ENCODE peak calls at places on chromosomes 11 and 22, in nine cellular contexts. A, Z, N, J, I, H, P, G and O are unnamed samples.

GRCh38 chr11:115939726-115940421 is 435.7 kb upstream of the CADM1 start:
- DNase-seq in A (no peak), Z (no peak), N (no peak), J (no peak), I (no peak), H (peak), P (no peak), G (no peak), O (no peak)

GRCh38 chr22:37485006-37485713 is 1.0 kb downstream of the MFNG start:
- DNase-seq in A (no peak), Z (no peak), N (no peak), J (no peak), I (peak), H (peak), P (no peak), G (no peak), O (no peak)

GRCh38 chr22:22959147-22959827 is 71.7 kb downstream of the IGLL5 start:
- DNase-seq in A (peak), Z (peak), N (no peak), J (no peak), I (peak), H (peak), P (no peak), G (peak), O (no peak)

GRCh38 chr11:121356357-121356756 is 63.8 kb downstream of the SC5D start:
- DNase-seq in A (peak), Z (no peak), N (no peak), J (no peak), I (no peak), H (no peak), P (no peak), G (no peak), O (no peak)

GRCh38 chr11:10638285-10638684 is 55.3 kb downstream of the IRAG1 start:
- DNase-seq in A (no peak), Z (no peak), N (no peak), J (peak), I (no peak), H (no peak), P (no peak), G (no peak), O (no peak)

GRCh38 chr11:11894486-11894885 is 52.7 kb downstream of the USP47 start:
- DNase-seq in A (no peak), Z (no peak), N (no peak), J (no peak), I (no peak), H (no peak), P (no peak), G (no peak), O (no peak)

GRCh38 chr22:46881373-46882118 is 119.1 kb downstream of the TBC1D22A start:
- DNase-seq in A (peak), Z (no peak), N (no peak), J (no peak), I (no peak), H (no peak), P (no peak), G (peak), O (no peak)

GRCh38 chr22:30296324-30296723 is 7.0 kb upstream of the CASTOR1 start:
- DNase-seq in A (no peak), Z (no peak), N (no peak), J (no peak), I (no peak), H (no peak), P (no peak), G (no peak), O (no peak)

GRCh38 chr22:46776876-46777608 is 14.6 kb downstream of the TBC1D22A start:
- DNase-seq in A (no peak), Z (no peak), N (no peak), J (no peak), I (no peak), H (peak), P (no peak), G (no peak), O (no peak)

GRCh38 chr11:11588243-11588642 is 33.6 kb downstream of the GALNT18 start:
- DNase-seq in A (peak), Z (no peak), N (no peak), J (no peak), I (no peak), H (no peak), P (no peak), G (no peak), O (no peak)

GRCh38 chr11:14773755-14774154 is 118.3 kb downstream of the CYP2R1 start:
- DNase-seq in A (no peak), Z (peak), N (no peak), J (no peak), I (no peak), H (no peak), P (no peak), G (no peak), O (no peak)

GRCh38 chr22:35632902-35633301 is 15.3 kb upstream of the APOL6 start:
- DNase-seq in A (no peak), Z (no peak), N (no peak), J (peak), I (no peak), H (no peak), P (no peak), G (no peak), O (no peak)

GRCh38 chr11:66336234-66337102 is at the start of gene RIN1:
- DNase-seq in A (peak), Z (peak), N (peak), J (no peak), I (peak), H (peak), P (peak), G (peak), O (no peak)

GRCh38 chr11:73217131-73217809 is 811 bp upstream of the P2RY2 start:
- DNase-seq in A (no peak), Z (peak), N (no peak), J (no peak), I (no peak), H (no peak), P (no peak), G (peak), O (no peak)

GRCh38 chr11:825366-826231 is 2.1 kb upstream of the CRACR2B start:
- DNase-seq in A (no peak), Z (no peak), N (no peak), J (no peak), I (no peak), H (no peak), P (no peak), G (no peak), O (no peak)

GRCh38 chr22:22942511-22943329 is 55.1 kb downstream of the IGLL5 start:
- DNase-seq in A (peak), Z (peak), N (no peak), J (peak), I (peak), H (peak), P (no peak), G (no peak), O (peak)

GRCh38 chr22:36874309-36874696 is 13.5 kb downstream of the NCF4 start:
- DNase-seq in A (no peak), Z (no peak), N (no peak), J (no peak), I (no peak), H (no peak), P (no peak), G (no peak), O (no peak)

GRCh38 chr22:23109079-23109347 is 32.8 kb downstream of the RSPH14 start:
- DNase-seq in A (no peak), Z (no peak), N (no peak), J (no peak), I (no peak), H (no peak), P (no peak), G (no peak), O (no peak)

GRCh38 chr11:64810891-64811272 is 531 bp upstream of the MEN1 start:
- DNase-seq in A (no peak), Z (peak), N (no peak), J (no peak), I (no peak), H (peak), P (no peak), G (no peak), O (no peak)

GRCh38 chr11:33044281-33044680 is 4.9 kb downstream of the TCP11L1 start:
- DNase-seq in A (peak), Z (no peak), N (no peak), J (no peak), I (no peak), H (no peak), P (peak), G (no peak), O (no peak)

GRCh38 chr11:79098096-79098495 is 342.7 kb downstream of the TENM4 start:
- DNase-seq in A (no peak), Z (no peak), N (no peak), J (no peak), I (no peak), H (no peak), P (no peak), G (no peak), O (no peak)

GRCh38 chr11:6438979-6439571 is 1.7 kb downstream of the HPX start:
- DNase-seq in A (peak), Z (peak), N (peak), J (no peak), I (no peak), H (peak), P (no peak), G (peak), O (no peak)

GRCh38 chr11:131855320-131855719 is 484.9 kb downstream of the NTM start:
- DNase-seq in A (no peak), Z (no peak), N (no peak), J (no peak), I (no peak), H (no peak), P (no peak), G (no peak), O (no peak)

GRCh38 chr11:84021291-84021690 is 735.1 kb upstream of the CCDC90B start:
- DNase-seq in A (no peak), Z (no peak), N (no peak), J (no peak), I (no peak), H (no peak), P (no peak), G (no peak), O (no peak)

GRCh38 chr22:39144101-39144815 is 8.2 kb downstream of the CBX7 start:
- DNase-seq in A (no peak), Z (peak), N (peak), J (no peak), I (peak), H (peak), P (no peak), G (no peak), O (no peak)

GRCh38 chr11:96196074-96196787 is 146.8 kb downstream of the MAML2 start:
- DNase-seq in A (no peak), Z (no peak), N (no peak), J (no peak), I (no peak), H (no peak), P (no peak), G (no peak), O (no peak)

GRCh38 chr11:41201156-41201555 is 258.3 kb downstream of the LRRC4C start:
- DNase-seq in A (peak), Z (peak), N (no peak), J (no peak), I (peak), H (peak), P (no peak), G (no peak), O (no peak)

GRCh38 chr11:107785401-107785800 is 73.2 kb downstream of the SLC35F2 start:
- DNase-seq in A (peak), Z (no peak), N (no peak), J (no peak), I (no peak), H (peak), P (no peak), G (no peak), O (no peak)

GRCh38 chr22:39360674-39361413 is 11.1 kb downstream of the SYNGR1 start:
- DNase-seq in A (peak), Z (peak), N (no peak), J (no peak), I (no peak), H (no peak), P (no peak), G (no peak), O (no peak)

GRCh38 chr11:65014146-65014960 is at the start of gene ARL2:
- DNase-seq in A (peak), Z (no peak), N (no peak), J (peak), I (peak), H (no peak), P (no peak), G (peak), O (no peak)

GRCh38 chr11:65437436-65438227 is 15.0 kb downstream of the NEAT1 start:
- DNase-seq in A (peak), Z (no peak), N (no peak), J (no peak), I (no peak), H (no peak), P (no peak), G (no peak), O (no peak)

GRCh38 chr11:3123761-3124733 is 41.1 kb downstream of the OSBPL5 start:
- DNase-seq in A (peak), Z (no peak), N (peak), J (peak), I (no peak), H (no peak), P (peak), G (peak), O (no peak)
- TF ChIP-seq CTCF in A (no peak), Z (no peak), N (no peak), J (no peak), I (no peak), H (no peak), P (peak), G (no peak), O (no peak)

DNA sequence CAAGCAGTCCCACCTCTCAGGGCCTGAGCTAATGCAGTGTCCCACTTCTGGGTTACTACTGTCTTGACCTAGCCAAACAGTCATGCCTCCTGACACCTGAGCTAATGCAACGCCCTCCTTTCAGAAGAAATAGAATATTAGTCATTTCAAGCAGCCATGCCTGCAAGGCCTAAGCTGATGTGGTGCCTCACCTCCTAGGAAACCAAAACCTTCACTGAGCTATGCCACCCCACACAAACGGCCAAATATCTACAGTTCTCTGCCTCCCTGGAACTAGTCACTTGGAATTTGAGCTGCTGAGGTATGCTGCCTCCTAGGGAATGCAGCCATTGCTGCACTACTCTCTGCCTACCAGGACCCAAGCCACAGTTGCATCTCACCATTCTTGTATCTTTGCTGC is 8.3 kb upstream of the MS4A6E start:
- DNase-seq in A (peak), Z (no peak), N (no peak), J (no peak), I (no peak), H (peak), P (no peak), G (no peak), O (no peak)
- TF ChIP-seq CTCF in A (no peak), Z (no peak), N (no peak), J (no peak), I (no peak), H (no peak), P (no peak), G (no peak), O (no peak)

GRCh38 chr11:130369713-130370112 is 55.0 kb upstream of the ZBTB44 start:
- DNase-seq in A (no peak), Z (no peak), N (no peak), J (no peak), I (no peak), H (no peak), P (no peak), G (no peak), O (no peak)

GRCh38 chr11:130369141-130369691 is 54.5 kb upstream of the ZBTB44 start:
- DNase-seq in A (no peak), Z (no peak), N (no peak), J (no peak), I (no peak), H (no peak), P (no peak), G (peak), O (no peak)

DNA sequence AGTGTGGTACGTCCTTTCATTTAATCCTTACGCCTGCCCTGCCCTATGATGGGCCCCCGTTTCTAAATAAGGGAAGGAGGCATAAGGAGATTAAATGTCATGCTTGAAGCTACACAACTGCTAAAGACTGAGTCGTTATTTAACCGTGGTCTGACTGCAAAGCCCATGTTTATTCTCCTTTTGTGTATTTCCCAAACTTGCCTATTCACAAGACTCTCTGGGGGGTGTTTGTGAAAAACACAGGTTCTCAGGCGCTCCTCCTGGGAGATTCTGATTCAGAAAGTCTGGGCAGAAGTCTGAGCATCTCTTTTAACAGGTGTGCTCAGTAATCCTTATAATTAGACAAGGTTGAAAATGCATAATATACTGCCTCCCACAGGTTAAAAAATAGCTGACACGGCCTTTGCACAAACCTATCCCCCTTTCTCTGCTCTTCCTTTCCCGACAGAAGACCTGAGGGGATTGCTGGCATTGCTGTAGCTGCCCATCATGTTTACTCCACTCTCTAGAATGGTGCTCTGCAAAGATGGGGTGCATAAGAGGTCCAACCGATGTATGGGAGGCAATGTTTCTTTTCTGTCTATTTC is 56.4 kb upstream of the ZBTB44 start:
- DNase-seq in A (peak), Z (no peak), N (no peak), J (no peak), I (peak), H (no peak), P (no peak), G (no peak), O (peak)
- TF ChIP-seq CTCF in A (peak), Z (peak), N (no peak), J (no peak), I (peak), H (peak), P (no peak), G (no peak), O (no peak)

GRCh38 chr11:134393638-134394037 is 18.4 kb downstream of the B3GAT1 start:
- DNase-seq in A (no peak), Z (peak), N (no peak), J (no peak), I (no peak), H (no peak), P (no peak), G (no peak), O (no peak)
- TF ChIP-seq CTCF in A (no peak), Z (peak), N (no peak), J (no peak), I (no peak), H (no peak), P (no peak), G (no peak), O (peak)

DNA sequence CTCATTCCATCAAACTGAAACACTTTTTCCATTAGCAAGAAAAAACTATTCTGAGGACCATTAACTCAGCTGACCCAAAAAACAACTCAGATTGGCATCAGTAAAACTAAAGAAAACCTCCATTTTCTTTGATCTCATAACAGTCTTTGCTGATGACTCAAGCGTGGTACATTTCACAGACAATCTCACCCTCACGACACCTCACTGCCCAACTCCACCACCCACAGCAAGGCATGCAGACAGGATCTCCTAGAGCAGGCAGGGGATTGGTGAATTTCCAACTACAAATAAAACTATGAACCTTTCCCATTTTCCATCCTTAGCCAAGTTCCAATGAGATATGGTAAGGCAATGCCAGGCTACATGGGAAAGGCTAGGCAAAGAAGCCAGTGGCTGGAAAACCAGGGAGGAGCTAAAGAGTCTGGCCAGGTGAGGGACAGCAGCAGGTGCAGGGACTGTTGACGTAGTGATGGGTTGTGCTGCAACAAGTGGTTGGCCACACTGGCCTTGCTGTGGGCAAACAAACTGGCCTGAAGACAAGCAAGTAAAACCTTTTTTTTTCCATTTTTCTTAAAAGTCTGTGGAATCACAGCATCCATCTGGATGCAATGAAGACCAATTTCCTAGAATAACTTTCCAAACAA is 97.2 kb downstream of the SERGEF start:
- DNase-seq in A (no peak), Z (no peak), N (no peak), J (no peak), I (no peak), H (no peak), P (no peak), G (no peak), O (no peak)
- TF ChIP-seq CTCF in A (no peak), Z (no peak), N (no peak), J (no peak), I (no peak), H (no peak), P (no peak), G (no peak), O (no peak)

DNA sequence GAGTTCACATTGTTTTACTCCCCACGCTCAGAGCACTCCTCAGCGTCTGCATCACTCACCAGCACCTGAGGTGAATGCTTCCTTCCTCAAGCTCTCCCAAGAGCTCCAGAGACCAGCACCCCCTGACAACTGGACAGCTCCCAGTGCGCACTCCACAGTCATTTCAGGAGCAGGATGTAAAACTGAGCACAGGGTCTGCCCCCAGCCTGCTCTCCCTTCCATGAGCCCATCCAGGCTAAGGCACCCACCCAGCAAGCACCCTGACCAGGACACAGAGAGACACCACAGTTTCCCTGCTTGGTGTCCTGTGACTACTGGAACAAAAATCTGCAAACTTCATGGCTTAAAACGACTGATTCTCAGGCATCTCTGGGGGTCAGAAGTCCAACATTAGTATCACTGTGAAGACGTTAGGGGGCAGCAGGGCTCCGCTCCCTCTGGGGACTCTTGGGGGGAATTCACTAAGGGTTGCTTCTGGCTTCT is 3.3 kb downstream of the SCGB1D2 start:
- DNase-seq in A (peak), Z (peak), N (no peak), J (no peak), I (peak), H (peak), P (no peak), G (no peak), O (no peak)
- TF ChIP-seq CTCF in A (no peak), Z (peak), N (no peak), J (no peak), I (peak), H (peak), P (peak), G (no peak), O (peak)

GRCh38 chr11:68300076-68300830 is 12.1 kb upstream of the LRP5 start:
- DNase-seq in A (no peak), Z (no peak), N (no peak), J (no peak), I (no peak), H (no peak), P (no peak), G (no peak), O (no peak)
- TF ChIP-seq CTCF in A (no peak), Z (peak), N (no peak), J (no peak), I (no peak), H (no peak), P (no peak), G (no peak), O (no peak)

DNA sequence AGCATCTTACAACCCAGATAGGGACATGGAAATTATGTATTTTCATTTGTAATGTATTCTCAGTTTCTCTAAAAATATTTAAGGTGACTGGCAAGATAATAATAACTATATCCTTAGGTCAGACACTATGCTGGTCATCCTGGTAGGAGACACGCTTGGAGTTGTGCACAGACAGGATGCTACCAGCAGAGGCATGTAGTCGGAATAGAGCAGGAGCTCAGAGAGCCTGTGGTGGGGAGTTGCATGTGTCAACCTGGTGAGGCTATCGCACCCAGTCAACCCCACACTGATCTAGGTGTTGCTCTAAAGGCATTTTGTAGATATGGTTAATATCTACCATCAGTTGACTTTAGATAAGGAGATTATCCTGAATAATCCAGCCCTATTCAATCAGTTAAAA is 318.5 kb downstream of the MIAT start:
- DNase-seq in A (no peak), Z (no peak), N (no peak), J (no peak), I (no peak), H (no peak), P (no peak), G (no peak), O (no peak)
- TF ChIP-seq CTCF in A (no peak), Z (peak), N (no peak), J (no peak), I (no peak), H (no peak), P (no peak), G (no peak), O (peak)

GRCh38 chr22:24834845-24835570 is 29.0 kb downstream of the SGSM1 start:
- DNase-seq in A (peak), Z (peak), N (no peak), J (no peak), I (no peak), H (peak), P (no peak), G (no peak), O (no peak)
- TF ChIP-seq CTCF in A (peak), Z (peak), N (peak), J (no peak), I (no peak), H (no peak), P (no peak), G (no peak), O (peak)